ENCODE peak calls at places on chromosome 6, in ten cellular contexts. G, W, M, K, L, Q, Z, S, J and N are unnamed samples. For H3K27me3, the result is how much of the 10 kb centered on the place peaks cover.

GRCh38 chr6:143970827-143971226 is 37.2 kb downstream of the PLAGL1 start:
- DNase-seq in Q (no peak), J (no peak), G (no peak), Z (no peak), W (no peak), M (no peak), S (no peak), K (no peak), L (no peak), N (no peak)

GRCh38 chr6:1815827-1816452 is 206.2 kb downstream of the FOXC1 start:
- DNase-seq in M (no peak), K (no peak), G (no peak), W (no peak), Z (no peak), L (no peak), S (no peak), Q (no peak), J (no peak), N (no peak)

GRCh38 chr6:144055121-144055931 is 40.0 kb downstream of the SF3B5 start:
- DNase-seq in S (no peak), Z (no peak), W (peak), G (no peak), K (no peak), Q (no peak), M (peak), L (no peak), J (no peak), N (peak)

GRCh38 chr6:167849846-167850459 is 23.2 kb downstream of the AFDN start:
- DNase-seq in Q (no peak), S (peak), J (peak), Z (peak), K (no peak), M (no peak), G (peak), W (peak), L (no peak), N (no peak)

GRCh38 chr6:114051031-114051430 is 80.1 kb upstream of the HDAC2 start:
- DNase-seq in W (no peak), J (no peak), S (no peak), M (no peak), K (no peak), G (no peak), Z (no peak), L (no peak), Q (no peak), N (no peak)

GRCh38 chr6:11200356-11200755 is 32.1 kb downstream of the NEDD9 start:
- DNase-seq in M (no peak), Q (no peak), K (no peak), W (no peak), G (no peak), Z (no peak), L (no peak), J (no peak), S (no peak), N (no peak)

GRCh38 chr6:168088161-168089106 is 9.4 kb upstream of the FRMD1 start:
- DNase-seq in W (no peak), Q (peak), Z (no peak), J (no peak), S (no peak), K (peak), L (no peak), M (no peak), G (peak), N (no peak)

GRCh38 chr6:12331951-12332749 is 42.0 kb downstream of the EDN1 start:
- DNase-seq in S (no peak), W (no peak), Z (peak), G (no peak), K (peak), M (no peak), L (no peak), Q (no peak), J (no peak), N (no peak)

GRCh38 chr6:131062245-131063027 is 609 bp downstream of the EPB41L2 start:
- DNase-seq in W (peak), Q (peak), K (peak), S (no peak), L (peak), G (peak), J (peak), M (no peak), Z (peak), N (no peak)

GRCh38 chr6:16630035-16630643 is 131.1 kb downstream of the ATXN1 start:
- DNase-seq in Q (no peak), W (no peak), K (no peak), M (no peak), Z (no peak), J (no peak), G (no peak), S (no peak), L (no peak), N (no peak)

GRCh38 chr6:149211046-149211571 is 106.4 kb upstream of the TAB2 start:
- DNase-seq in K (no peak), Q (no peak), J (no peak), M (peak), Z (no peak), G (no peak), W (no peak), L (no peak), S (no peak), N (no peak)

GRCh38 chr6:57038906-57039305 is 7.6 kb upstream of the KIAA1586 start:
- DNase-seq in J (no peak), W (no peak), Q (no peak), G (no peak), S (no peak), L (no peak), Z (no peak), M (no peak), K (no peak), N (no peak)

GRCh38 chr6:136775548-136775947 is 16.7 kb downstream of the MAP3K5 start:
- DNase-seq in M (no peak), S (no peak), L (no peak), J (no peak), Q (no peak), G (no peak), K (no peak), W (no peak), Z (no peak), N (no peak)

GRCh38 chr6:119865466-119866350 is 516.1 kb upstream of the MAN1A1 start:
- DNase-seq in L (no peak), M (no peak), J (no peak), S (no peak), Z (no peak), Q (no peak), K (no peak), W (no peak), G (no peak), N (no peak)

GRCh38 chr6:34746104-34746846 is 11.0 kb upstream of the SNRPC start:
- DNase-seq in L (no peak), Z (no peak), Q (no peak), J (no peak), G (no peak), W (no peak), M (no peak), S (no peak), K (peak), N (no peak)

GRCh38 chr6:148491638-148492210 is 149.1 kb downstream of the SASH1 start:
- DNase-seq in J (no peak), K (no peak), M (no peak), Q (no peak), S (no peak), G (no peak), W (no peak), Z (no peak), L (no peak), N (no peak)

GRCh38 chr6:157989541-157990289 is 8.1 kb downstream of the SYNJ2 start:
- DNase-seq in Q (no peak), Z (peak), J (peak), K (peak), G (no peak), L (peak), W (no peak), M (no peak), S (no peak), N (no peak)

GRCh38 chr6:7502743-7503142 is 38.7 kb upstream of the DSP start:
- DNase-seq in M (no peak), L (no peak), S (no peak), Z (no peak), K (no peak), J (no peak), G (peak), W (no peak), Q (peak), N (no peak)

GRCh38 chr6:88349511-88349910 is 183.4 kb upstream of the CNR1 start:
- DNase-seq in M (no peak), J (peak), K (no peak), W (no peak), G (no peak), Q (no peak), L (no peak), S (no peak), Z (no peak), N (no peak)

GRCh38 chr6:105364243-105364642 is 38.6 kb downstream of the PREP start:
- DNase-seq in Z (no peak), J (peak), M (no peak), L (no peak), S (no peak), Q (no peak), G (no peak), W (no peak), K (no peak), N (no peak)

GRCh38 chr6:97110149-97110548 is 172.9 kb downstream of the MMS22L start:
- DNase-seq in M (no peak), Z (no peak), S (no peak), L (no peak), J (no peak), Q (no peak), W (no peak), G (no peak), K (no peak), N (no peak)

GRCh38 chr6:56363796-56364195 is 116.4 kb upstream of the COL21A1 start:
- DNase-seq in G (no peak), S (no peak), J (peak), K (no peak), M (no peak), Z (no peak), W (no peak), L (no peak), Q (no peak), N (no peak)

GRCh38 chr6:158475344-158476302 is 84.3 kb upstream of the TMEM181 start:
- DNase-seq in J (peak), G (peak), M (no peak), Q (no peak), K (peak), S (no peak), W (no peak), Z (peak), L (no peak), N (no peak)

GRCh38 chr6:18389479-18389878 is 2.3 kb downstream of the RNF144B start:
- DNase-seq in L (no peak), J (peak), W (no peak), S (no peak), M (no peak), Q (no peak), Z (no peak), G (no peak), K (no peak), N (no peak)

DNA sequence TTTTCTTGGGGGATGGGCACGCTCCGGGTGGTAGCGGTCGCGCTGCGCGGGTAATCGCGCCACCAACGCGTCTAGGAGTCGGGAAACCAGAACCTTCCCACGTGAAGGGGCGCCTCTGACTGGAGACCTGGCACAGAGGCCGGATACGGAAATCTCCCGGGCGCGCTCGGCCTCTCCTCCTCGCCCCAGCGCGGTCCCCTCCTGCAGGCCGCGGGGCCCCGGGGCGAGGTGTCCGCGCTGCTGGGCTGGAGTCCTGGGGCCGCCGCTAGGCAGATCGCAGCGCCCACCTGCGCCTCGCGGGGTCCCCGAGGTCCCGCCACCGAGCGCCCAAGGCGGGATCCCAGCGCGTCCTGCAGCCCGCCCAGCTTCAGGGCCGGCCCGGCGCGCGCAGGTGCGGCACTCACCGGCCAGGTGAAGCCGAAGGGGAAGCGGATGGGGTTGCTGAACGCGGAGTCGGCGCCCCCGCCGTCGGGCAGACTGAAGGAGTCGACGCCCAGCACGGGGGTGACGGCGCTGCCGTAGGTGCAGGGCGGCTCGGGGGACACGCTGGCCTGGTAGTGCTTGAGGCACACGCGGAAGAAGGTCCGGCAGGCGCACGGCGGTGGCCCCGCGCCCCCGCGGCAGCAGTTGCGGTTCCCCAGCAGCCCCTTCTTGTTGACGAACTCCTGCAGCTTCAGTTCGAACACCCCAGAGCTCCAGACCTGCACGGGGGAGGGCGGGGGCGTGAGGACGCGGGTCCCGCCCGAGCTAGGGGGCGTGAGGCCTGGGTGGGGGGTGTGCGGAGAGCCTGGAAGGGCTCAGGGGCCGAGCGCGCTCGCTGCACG is 1.6 kb downstream of the DLL1 start:
- DNase-seq in W (no peak), M (no peak), Q (no peak), J (no peak), G (peak), Z (no peak), K (no peak), S (no peak), L (no peak), N (no peak)
- H3K27me3 ChIP-seq in W (half or more), M (under half), Q (half or more), J (under half), G (half or more), Z (under half), K (half or more), S (under half), L (under half), N (under half)

DNA sequence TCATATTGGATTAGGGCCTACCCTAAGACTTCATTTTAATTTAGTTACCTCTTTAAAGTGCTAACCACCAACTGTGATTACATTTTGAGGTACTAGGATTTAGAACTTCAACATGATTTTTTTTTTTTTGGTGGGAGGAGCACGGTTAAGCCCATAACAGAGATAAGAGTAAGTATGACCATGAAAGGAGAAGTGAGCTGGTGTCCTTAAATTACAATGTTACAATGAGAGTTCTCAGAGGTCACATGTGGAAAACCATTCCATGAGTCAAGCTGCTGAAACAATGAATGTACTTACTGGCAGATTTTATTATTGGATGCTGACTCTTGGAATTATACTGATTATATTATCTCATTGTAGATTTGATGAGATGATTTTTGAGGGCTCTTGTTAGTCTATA is 779.3 kb upstream of the CITED2 start:
- DNase-seq in G (no peak), K (no peak), J (no peak), S (no peak), Z (no peak), Q (no peak), W (no peak), L (no peak), M (no peak), N (no peak)
- TF ChIP-seq CTCF in G (no peak), K (no peak), J (no peak), S (no peak), Z (no peak), Q (no peak), W (no peak), L (no peak), M (no peak), N (no peak)

GRCh38 chr6:90611543-90611864 is 24.6 kb upstream of the MAP3K7 start:
- DNase-seq in J (no peak), K (no peak), M (no peak), L (no peak), S (no peak), W (no peak), Z (no peak), Q (no peak), G (no peak), N (no peak)
- H3K27me3 ChIP-seq in J (under half), K (under half), M (under half), L (under half), S (under half), W (under half), Z (under half), Q (under half), G (under half), N (half or more)

GRCh38 chr6:169158750-169159149 is 94.9 kb downstream of the THBS2 start:
- DNase-seq in Z (no peak), K (no peak), W (no peak), J (no peak), G (no peak), S (no peak), Q (no peak), L (peak), M (no peak), N (no peak)

GRCh38 chr6:169159331-169159730 is 94.3 kb downstream of the THBS2 start:
- DNase-seq in S (no peak), L (peak), G (no peak), K (no peak), Z (no peak), M (no peak), W (no peak), J (no peak), Q (no peak), N (no peak)

GRCh38 chr6:169157474-169158181 is 96.0 kb downstream of the THBS2 start:
- DNase-seq in S (no peak), J (no peak), K (no peak), Z (no peak), G (no peak), L (peak), M (no peak), W (no peak), Q (no peak), N (no peak)

GRCh38 chr6:169156108-169156821 is 97.4 kb downstream of the THBS2 start:
- DNase-seq in Q (no peak), G (no peak), K (no peak), M (no peak), J (no peak), W (no peak), S (no peak), L (peak), Z (no peak), N (no peak)

DNA sequence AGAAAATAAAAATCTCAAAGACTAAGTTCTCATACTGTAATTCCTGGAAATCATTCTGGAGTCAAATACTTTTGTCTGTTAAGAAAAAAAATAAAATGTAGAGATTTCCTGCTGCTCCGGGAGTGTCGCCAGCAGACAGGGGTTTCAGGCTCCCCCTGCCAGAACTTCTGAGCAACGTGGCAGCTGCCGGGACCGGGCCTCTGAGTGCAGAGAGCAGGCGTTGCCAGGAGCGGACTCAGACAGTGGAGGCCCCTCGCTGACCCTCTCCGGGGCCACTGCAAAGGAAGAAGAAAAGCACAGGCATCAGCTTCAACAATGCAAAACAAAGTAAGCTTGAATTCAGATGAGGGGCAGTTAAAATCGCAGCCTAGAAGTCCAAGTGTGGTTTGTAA is 95.5 kb downstream of the THBS2 start:
- DNase-seq in L (peak), W (no peak), Z (no peak), S (no peak), K (no peak), Q (no peak), G (no peak), M (no peak), J (peak), N (no peak)
- TF ChIP-seq CTCF in L (no peak), W (no peak), Z (no peak), S (no peak), K (no peak), Q (no peak), G (no peak), M (no peak), J (no peak), N (no peak)